ENCODE peak calls at places on chromosomes 7 and 10, in nine cellular contexts. One of them, this sample, is unnamed.

GRCh38 chr10:88152720-88153119 is 289.3 kb downstream of the PTEN start:
- DNase-seq in transverse colon: no peak
- DNase-seq in uterus: no peak
- DNase-seq in neural progenitor cell: no peak
- DNase-seq in lower leg skin: peak
- DNase-seq in testis: no peak
- DNase-seq in ovary: no peak
- DNase-seq in SK-N-SH: peak
- DNase-seq in fibroblast of pulmonary artery: peak
- DNase-seq in this sample: peak

GRCh38 chr7:129127601-129128000 is 16.9 kb upstream of the TSPAN33 start:
- DNase-seq in transverse colon: no peak
- DNase-seq in neural progenitor cell: no peak
- DNase-seq in ovary: no peak
- DNase-seq in SK-N-SH: no peak
- DNase-seq in testis: no peak
- DNase-seq in uterus: no peak
- DNase-seq in lower leg skin: no peak
- DNase-seq in fibroblast of pulmonary artery: no peak
- DNase-seq in this sample: no peak

GRCh38 chr7:44798649-44799275 is 2.3 kb downstream of the PPIA start:
- DNase-seq in SK-N-SH: no peak
- DNase-seq in ovary: no peak
- DNase-seq in fibroblast of pulmonary artery: peak
- DNase-seq in testis: no peak
- DNase-seq in lower leg skin: no peak
- DNase-seq in uterus: no peak
- DNase-seq in transverse colon: no peak
- DNase-seq in neural progenitor cell: no peak
- DNase-seq in this sample: peak

GRCh38 chr10:63093227-63093626 is 39.9 kb upstream of the NRBF2 start:
- DNase-seq in SK-N-SH: no peak
- DNase-seq in ovary: no peak
- DNase-seq in lower leg skin: no peak
- DNase-seq in testis: no peak
- DNase-seq in uterus: no peak
- DNase-seq in transverse colon: no peak
- DNase-seq in neural progenitor cell: no peak
- DNase-seq in fibroblast of pulmonary artery: no peak
- DNase-seq in this sample: peak

GRCh38 chr7:15602236-15602635 is 40.4 kb upstream of the AGMO start:
- DNase-seq in neural progenitor cell: no peak
- DNase-seq in SK-N-SH: no peak
- DNase-seq in ovary: no peak
- DNase-seq in uterus: no peak
- DNase-seq in transverse colon: no peak
- DNase-seq in testis: no peak
- DNase-seq in lower leg skin: no peak
- DNase-seq in fibroblast of pulmonary artery: peak
- DNase-seq in this sample: peak

GRCh38 chr10:128969551-128969950 is 497.5 kb upstream of the MGMT start:
- DNase-seq in fibroblast of pulmonary artery: no peak
- DNase-seq in SK-N-SH: no peak
- DNase-seq in neural progenitor cell: no peak
- DNase-seq in testis: peak
- DNase-seq in uterus: no peak
- DNase-seq in transverse colon: no peak
- DNase-seq in lower leg skin: no peak
- DNase-seq in ovary: no peak
- DNase-seq in this sample: no peak

GRCh38 chr10:66259836-66260235 is 666.0 kb upstream of the LRRTM3 start:
- DNase-seq in lower leg skin: no peak
- DNase-seq in transverse colon: no peak
- DNase-seq in ovary: no peak
- DNase-seq in neural progenitor cell: no peak
- DNase-seq in SK-N-SH: no peak
- DNase-seq in testis: no peak
- DNase-seq in uterus: no peak
- DNase-seq in fibroblast of pulmonary artery: no peak
- DNase-seq in this sample: no peak

GRCh38 chr7:2717293-2717904 is 29.4 kb downstream of the AMZ1 start:
- DNase-seq in neural progenitor cell: no peak
- DNase-seq in fibroblast of pulmonary artery: peak
- DNase-seq in ovary: peak
- DNase-seq in transverse colon: peak
- DNase-seq in uterus: no peak
- DNase-seq in lower leg skin: no peak
- DNase-seq in testis: peak
- DNase-seq in SK-N-SH: peak
- DNase-seq in this sample: peak

GRCh38 chr10:72096115-72097000 is 8.0 kb upstream of the SPOCK2 start:
- DNase-seq in uterus: no peak
- DNase-seq in fibroblast of pulmonary artery: peak
- DNase-seq in SK-N-SH: no peak
- DNase-seq in neural progenitor cell: peak
- DNase-seq in transverse colon: no peak
- DNase-seq in ovary: no peak
- DNase-seq in lower leg skin: no peak
- DNase-seq in testis: peak
- DNase-seq in this sample: peak

GRCh38 chr10:35795131-35795819 is 153.2 kb upstream of the FZD8 start:
- DNase-seq in lower leg skin: no peak
- DNase-seq in ovary: no peak
- DNase-seq in fibroblast of pulmonary artery: peak
- DNase-seq in testis: no peak
- DNase-seq in transverse colon: no peak
- DNase-seq in SK-N-SH: no peak
- DNase-seq in neural progenitor cell: no peak
- DNase-seq in uterus: no peak
- DNase-seq in this sample: peak

GRCh38 chr10:100980327-100981110 is 6.8 kb downstream of the MRPL43 start:
- DNase-seq in testis: no peak
- DNase-seq in neural progenitor cell: no peak
- DNase-seq in uterus: peak
- DNase-seq in SK-N-SH: no peak
- DNase-seq in fibroblast of pulmonary artery: no peak
- DNase-seq in lower leg skin: no peak
- DNase-seq in ovary: peak
- DNase-seq in transverse colon: peak
- DNase-seq in this sample: no peak

GRCh38 chr10:117320050-117320665 is 55.1 kb downstream of the PDZD8 start:
- DNase-seq in lower leg skin: no peak
- DNase-seq in SK-N-SH: peak
- DNase-seq in testis: peak
- DNase-seq in neural progenitor cell: peak
- DNase-seq in transverse colon: no peak
- DNase-seq in uterus: no peak
- DNase-seq in ovary: no peak
- DNase-seq in fibroblast of pulmonary artery: peak
- DNase-seq in this sample: peak

GRCh38 chr10:48224296-48224695 is 50.2 kb downstream of the FRMPD2 start:
- DNase-seq in transverse colon: no peak
- DNase-seq in SK-N-SH: no peak
- DNase-seq in uterus: no peak
- DNase-seq in fibroblast of pulmonary artery: no peak
- DNase-seq in testis: no peak
- DNase-seq in ovary: no peak
- DNase-seq in neural progenitor cell: no peak
- DNase-seq in lower leg skin: no peak
- DNase-seq in this sample: no peak

GRCh38 chr7:41754046-41754445 is 51.2 kb upstream of the INHBA start:
- DNase-seq in testis: no peak
- DNase-seq in lower leg skin: no peak
- DNase-seq in transverse colon: no peak
- DNase-seq in uterus: no peak
- DNase-seq in neural progenitor cell: no peak
- DNase-seq in SK-N-SH: no peak
- DNase-seq in fibroblast of pulmonary artery: no peak
- DNase-seq in ovary: no peak
- DNase-seq in this sample: no peak

GRCh38 chr10:132514841-132515521 is 22.6 kb upstream of the INPP5A start:
- DNase-seq in transverse colon: no peak
- DNase-seq in uterus: peak
- DNase-seq in lower leg skin: no peak
- DNase-seq in SK-N-SH: no peak
- DNase-seq in ovary: peak
- DNase-seq in fibroblast of pulmonary artery: no peak
- DNase-seq in testis: peak
- DNase-seq in neural progenitor cell: no peak
- DNase-seq in this sample: no peak

GRCh38 chr7:41872951-41873350 is 170.1 kb upstream of the INHBA start:
- DNase-seq in ovary: no peak
- DNase-seq in testis: no peak
- DNase-seq in fibroblast of pulmonary artery: peak
- DNase-seq in uterus: no peak
- DNase-seq in lower leg skin: no peak
- DNase-seq in neural progenitor cell: no peak
- DNase-seq in SK-N-SH: no peak
- DNase-seq in transverse colon: no peak
- DNase-seq in this sample: peak

GRCh38 chr7:36473454-36474282 is 84.0 kb downstream of the ANLN start:
- DNase-seq in testis: peak
- DNase-seq in transverse colon: peak
- DNase-seq in neural progenitor cell: peak
- DNase-seq in uterus: no peak
- DNase-seq in SK-N-SH: peak
- DNase-seq in fibroblast of pulmonary artery: peak
- DNase-seq in ovary: no peak
- DNase-seq in lower leg skin: no peak
- DNase-seq in this sample: no peak

GRCh38 chr7:41316410-41316809 is 386.5 kb downstream of the INHBA start:
- DNase-seq in lower leg skin: no peak
- DNase-seq in fibroblast of pulmonary artery: no peak
- DNase-seq in transverse colon: peak
- DNase-seq in testis: no peak
- DNase-seq in ovary: no peak
- DNase-seq in neural progenitor cell: no peak
- DNase-seq in uterus: no peak
- DNase-seq in SK-N-SH: no peak
- DNase-seq in this sample: peak

GRCh38 chr7:25862254-25862992 is 289.6 kb upstream of the NFE2L3 start:
- DNase-seq in SK-N-SH: peak
- DNase-seq in uterus: peak
- DNase-seq in testis: peak
- DNase-seq in lower leg skin: peak
- DNase-seq in neural progenitor cell: peak
- DNase-seq in transverse colon: peak
- DNase-seq in ovary: peak
- DNase-seq in fibroblast of pulmonary artery: peak
- DNase-seq in this sample: peak

GRCh38 chr10:3592424-3592823 is 192.6 kb downstream of the KLF6 start:
- DNase-seq in SK-N-SH: no peak
- DNase-seq in ovary: no peak
- DNase-seq in testis: no peak
- DNase-seq in transverse colon: no peak
- DNase-seq in lower leg skin: no peak
- DNase-seq in uterus: no peak
- DNase-seq in neural progenitor cell: no peak
- DNase-seq in fibroblast of pulmonary artery: no peak
- DNase-seq in this sample: no peak

GRCh38 chr7:51309361-51310130 is 7.1 kb downstream of the COBL start:
- DNase-seq in SK-N-SH: no peak
- DNase-seq in ovary: no peak
- DNase-seq in lower leg skin: no peak
- DNase-seq in testis: no peak
- DNase-seq in uterus: no peak
- DNase-seq in fibroblast of pulmonary artery: no peak
- DNase-seq in transverse colon: no peak
- DNase-seq in neural progenitor cell: peak
- DNase-seq in this sample: no peak

GRCh38 chr10:44618910-44619309 is 234.0 kb upstream of the CXCL12 start:
- DNase-seq in SK-N-SH: no peak
- DNase-seq in fibroblast of pulmonary artery: no peak
- DNase-seq in uterus: no peak
- DNase-seq in neural progenitor cell: no peak
- DNase-seq in transverse colon: no peak
- DNase-seq in ovary: no peak
- DNase-seq in lower leg skin: no peak
- DNase-seq in testis: no peak
- DNase-seq in this sample: no peak

GRCh38 chr10:44619521-44619920 is 234.6 kb upstream of the CXCL12 start:
- DNase-seq in testis: no peak
- DNase-seq in SK-N-SH: no peak
- DNase-seq in transverse colon: no peak
- DNase-seq in uterus: no peak
- DNase-seq in fibroblast of pulmonary artery: no peak
- DNase-seq in lower leg skin: no peak
- DNase-seq in neural progenitor cell: no peak
- DNase-seq in ovary: no peak
- DNase-seq in this sample: no peak

GRCh38 chr10:44619975-44620374 is 235.1 kb upstream of the CXCL12 start:
- DNase-seq in SK-N-SH: no peak
- DNase-seq in lower leg skin: no peak
- DNase-seq in testis: no peak
- DNase-seq in ovary: no peak
- DNase-seq in transverse colon: no peak
- DNase-seq in fibroblast of pulmonary artery: peak
- DNase-seq in neural progenitor cell: no peak
- DNase-seq in uterus: no peak
- DNase-seq in this sample: peak
- TF ChIP-seq CTCF in SK-N-SH: no peak
- TF ChIP-seq CTCF in lower leg skin: no peak
- TF ChIP-seq CTCF in testis: no peak
- TF ChIP-seq CTCF in ovary: no peak
- TF ChIP-seq CTCF in transverse colon: no peak
- TF ChIP-seq CTCF in fibroblast of pulmonary artery: no peak
- TF ChIP-seq CTCF in neural progenitor cell: no peak
- TF ChIP-seq CTCF in uterus: no peak
- TF ChIP-seq CTCF in this sample: no peak

GRCh38 chr7:150420987-150421674 is 29.3 kb upstream of the GIMAP8 start:
- DNase-seq in neural progenitor cell: peak
- DNase-seq in ovary: peak
- DNase-seq in fibroblast of pulmonary artery: peak
- DNase-seq in uterus: peak
- DNase-seq in transverse colon: peak
- DNase-seq in SK-N-SH: peak
- DNase-seq in lower leg skin: peak
- DNase-seq in testis: peak
- DNase-seq in this sample: peak
- H3K4me3 ChIP-seq in neural progenitor cell: no peak
- H3K4me3 ChIP-seq in ovary: no peak
- H3K4me3 ChIP-seq in fibroblast of pulmonary artery: no peak
- H3K4me3 ChIP-seq in uterus: no peak
- H3K4me3 ChIP-seq in transverse colon: no peak
- H3K4me3 ChIP-seq in SK-N-SH: peak
- H3K4me3 ChIP-seq in lower leg skin: no peak
- H3K4me3 ChIP-seq in testis: no peak
- H3K4me3 ChIP-seq in this sample: no peak

GRCh38 chr7:47792521-47793121 is 155.6 kb downstream of the PKD1L1 start:
- DNase-seq in SK-N-SH: no peak
- DNase-seq in testis: no peak
- DNase-seq in ovary: no peak
- DNase-seq in lower leg skin: no peak
- DNase-seq in neural progenitor cell: peak
- DNase-seq in transverse colon: no peak
- DNase-seq in uterus: no peak
- DNase-seq in fibroblast of pulmonary artery: peak
- DNase-seq in this sample: no peak
- TF ChIP-seq CTCF in SK-N-SH: peak
- TF ChIP-seq CTCF in testis: peak
- TF ChIP-seq CTCF in ovary: no peak
- TF ChIP-seq CTCF in lower leg skin: no peak
- TF ChIP-seq CTCF in neural progenitor cell: peak
- TF ChIP-seq CTCF in transverse colon: peak
- TF ChIP-seq CTCF in uterus: no peak
- TF ChIP-seq CTCF in fibroblast of pulmonary artery: peak
- TF ChIP-seq CTCF in this sample: peak

GRCh38 chr7:143382791-143383641 is 1.9 kb downstream of the ZYX start:
- DNase-seq in testis: no peak
- DNase-seq in neural progenitor cell: no peak
- DNase-seq in SK-N-SH: no peak
- DNase-seq in lower leg skin: no peak
- DNase-seq in ovary: no peak
- DNase-seq in transverse colon: no peak
- DNase-seq in fibroblast of pulmonary artery: no peak
- DNase-seq in uterus: peak
- DNase-seq in this sample: no peak
- H3K4me3 ChIP-seq in testis: peak
- H3K4me3 ChIP-seq in neural progenitor cell: peak
- H3K4me3 ChIP-seq in SK-N-SH: peak
- H3K4me3 ChIP-seq in lower leg skin: peak
- H3K4me3 ChIP-seq in ovary: peak
- H3K4me3 ChIP-seq in transverse colon: peak
- H3K4me3 ChIP-seq in fibroblast of pulmonary artery: peak
- H3K4me3 ChIP-seq in uterus: peak
- H3K4me3 ChIP-seq in this sample: peak

This sample was measured in fibroblast of the aortic adventitia.